ENCODE peak calls at places on chromosomes 12 and 14, in seven cellular contexts. J is H54; I is non-pigmented ciliary epithelial cell; A is psoas muscle; C is stimulated activated CD4-positive, alpha-beta T cell treated with anti-CD3 and anti-CD28 coated beads, Interleukin-1b, Interleukin-23, amount 100 ng/mL, for 48 hours; N is NCI-H146; G is RWPE1. M is an unnamed sample.

GRCh38 chr14:74141703-74142102 is 56.9 kb downstream of the LIN52 start:
- DNase-seq in G (no peak), I (no peak), A (no peak), J (no peak), C (no peak), N (no peak), M (no peak)

GRCh38 chr12:104147346-104147745 is 9.3 kb upstream of the NFYB start:
- DNase-seq in I (no peak), J (no peak), G (no peak), C (no peak), N (no peak), A (no peak), M (no peak)

GRCh38 chr14:55382483-55382882 is 29.1 kb downstream of the ATG14 start:
- DNase-seq in J (no peak), A (no peak), N (no peak), G (no peak), I (no peak), C (no peak), M (no peak)

GRCh38 chr14:74981833-74982232 is 20.9 kb upstream of the EIF2B2 start:
- DNase-seq in G (no peak), J (no peak), N (no peak), A (no peak), C (no peak), I (no peak), M (no peak)

GRCh38 chr12:93571854-93572711 is at the start of gene SOCS2:
- DNase-seq in A (peak; percentile 50), I (no peak), C (peak; percentile 9), N (peak; percentile 71), J (peak; percentile 23), G (peak; percentile 30), M (peak; percentile 83)

GRCh38 chr12:74999474-74999873 is 210.2 kb downstream of the KCNC2 start:
- DNase-seq in N (no peak), C (no peak), J (no peak), I (no peak), G (no peak), A (no peak), M (no peak)

GRCh38 chr12:76069339-76069738 is 15.1 kb downstream of the NAP1L1 start:
- DNase-seq in I (no peak), G (no peak), J (no peak), N (no peak), C (no peak), A (no peak), M (no peak)

GRCh38 chr12:56296207-56296785 is 3.8 kb downstream of the CS start:
- DNase-seq in A (no peak), G (no peak), N (no peak), C (no peak), J (no peak), I (no peak), M (no peak)

GRCh38 chr14:68569970-68570409 is 222.9 kb downstream of the ZFP36L1 start:
- DNase-seq in N (no peak), A (no peak), I (no peak), J (no peak), C (no peak), G (no peak), M (no peak)

GRCh38 chr14:103453791-103454190 is 68.6 kb downstream of the MARK3 start:
- DNase-seq in J (no peak), G (no peak), C (no peak), A (no peak), I (no peak), N (no peak), M (no peak)

GRCh38 chr12:75404231-75404630 is 13.3 kb downstream of the GLIPR1L2 start:
- DNase-seq in I (no peak), N (no peak), A (no peak), J (no peak), G (no peak), C (no peak), M (no peak)

M was measured in ecto neural progenitor cell.